ENCODE peak calls at places on chromosomes 5 and 9, in ten cellular contexts. L is type B pancreatic cell; V is left kidney; R is stimulated activated CD8-positive, alpha-beta memory T cell treated with anti-CD3 and anti-CD28 coated beads, Interleukin-7, amount 100 ng/mL, for 24 hours; F is HFFc6; M is NAMALWA; Z is stimulated activated CD4-positive, alpha-beta T cell treated with anti-CD3 and anti-CD28 coated beads, Interleukin-15, amount 100 ng/mL, for 1 hour; W is HTR-8/SVneo; G is CD4-positive, alpha-beta T cell; D is left cardiac atrium. C is an unnamed sample.

GRCh38 chr9:11558043-11558442 is 945.2 kb upstream of the PTPRD start:
- DNase-seq in L (no peak), V (no peak), R (no peak), F (no peak), M (no peak), Z (no peak), W (no peak), G (no peak), D (no peak), C (no peak)

GRCh38 chr9:116000748-116001329 is 152.8 kb upstream of the PAPPA start:
- DNase-seq in L (no peak), V (peak), R (no peak), F (no peak), M (peak), Z (no peak), W (no peak), G (no peak), D (no peak), C (no peak)

GRCh38 chr5:1796371-1797108 is 3.1 kb downstream of the MRPL36 start:
- DNase-seq in L (no peak), V (no peak), R (no peak), F (no peak), M (no peak), Z (no peak), W (no peak), G (no peak), D (no peak), C (no peak)

GRCh38 chr5:43063731-43064171 is 23.6 kb upstream of the ANXA2R start:
- DNase-seq in L (no peak), V (peak), R (no peak), F (no peak), M (no peak), Z (no peak), W (no peak), G (no peak), D (no peak), C (no peak)

GRCh38 chr9:107546859-107547258 is 57.3 kb upstream of the KLF4 start:
- DNase-seq in L (no peak), V (no peak), R (no peak), F (no peak), M (no peak), Z (no peak), W (no peak), G (no peak), D (no peak), C (no peak)

GRCh38 chr5:174412941-174413340 is 311.4 kb upstream of the MSX2 start:
- DNase-seq in L (no peak), V (no peak), R (no peak), F (no peak), M (no peak), Z (no peak), W (no peak), G (no peak), D (no peak), C (no peak)

GRCh38 chr9:85940832-85941616 is at the start of gene NAA35:
- DNase-seq in L (peak), V (peak), R (peak), F (peak), M (peak), Z (peak), W (peak), G (peak), D (peak), C (peak)

GRCh38 chr9:133666845-133667244 is 30.7 kb downstream of the DBH start:
- DNase-seq in L (no peak), V (no peak), R (no peak), F (no peak), M (no peak), Z (no peak), W (no peak), G (no peak), D (no peak), C (no peak)

GRCh38 chr9:137985637-137986071 is 108.1 kb downstream of the CACNA1B start:
- DNase-seq in L (no peak), V (no peak), R (no peak), F (no peak), M (no peak), Z (no peak), W (no peak), G (no peak), D (no peak), C (no peak)

GRCh38 chr9:138015021-138015829 is 137.6 kb downstream of the CACNA1B start:
- DNase-seq in L (no peak), V (no peak), R (no peak), F (no peak), M (no peak), Z (no peak), W (no peak), G (no peak), D (no peak), C (no peak)

GRCh38 chr5:141604318-141604717 is 14.5 kb downstream of the DIAPH1 start:
- DNase-seq in L (no peak), V (peak), R (no peak), F (peak), M (no peak), Z (no peak), W (peak), G (no peak), D (peak), C (peak)

GRCh38 chr5:125446986-125447385 is 700.5 kb upstream of the ZNF608 start:
- DNase-seq in L (no peak), V (no peak), R (no peak), F (peak), M (no peak), Z (no peak), W (no peak), G (no peak), D (no peak), C (no peak)

GRCh38 chr9:131095666-131096489 is 453 bp upstream of the AIF1L start:
- DNase-seq in L (peak), V (peak), R (no peak), F (no peak), M (no peak), Z (no peak), W (peak), G (no peak), D (no peak), C (no peak)

GRCh38 chr9:134065720-134066419 is 2.0 kb downstream of the BRD3 start:
- DNase-seq in L (no peak), V (peak), R (no peak), F (peak), M (peak), Z (peak), W (peak), G (peak), D (no peak), C (no peak)

GRCh38 chr9:134178781-134179551 is 14.6 kb upstream of the RNU6ATAC start:
- DNase-seq in L (peak), V (peak), R (no peak), F (no peak), M (no peak), Z (no peak), W (no peak), G (no peak), D (peak), C (no peak)